ENCODE peak calls at places on chromosomes 5 and 9, in five cellular contexts. One of them, this sample, is unnamed.

GRCh38 chr5:59300930-59301329 is 592.6 kb downstream of the PDE4D start:
- DNase-seq in IMR-90: no peak
- DNase-seq in mesendoderm: no peak
- DNase-seq in neuronal stem cell: no peak
- DNase-seq in H1: no peak
- DNase-seq in this sample: peak; percentile 5

GRCh38 chr5:31965227-31965626 is 208.9 kb downstream of the GOLPH3 start:
- DNase-seq in neuronal stem cell: no peak
- DNase-seq in H1: no peak
- DNase-seq in IMR-90: no peak
- DNase-seq in mesendoderm: no peak
- DNase-seq in this sample: no peak

GRCh38 chr9:113131689-113132151 is 19.1 kb upstream of the SLC31A2 start:
- DNase-seq in H1: no peak
- DNase-seq in mesendoderm: peak; percentile 51
- DNase-seq in IMR-90: peak; percentile 37
- DNase-seq in neuronal stem cell: no peak
- DNase-seq in this sample: peak; percentile 34

GRCh38 chr5:114339108-114339507 is 22.8 kb upstream of the KCNN2 start:
- DNase-seq in mesendoderm: no peak
- DNase-seq in neuronal stem cell: no peak
- DNase-seq in H1: no peak
- DNase-seq in IMR-90: no peak
- DNase-seq in this sample: no peak

GRCh38 chr9:32456564-32456963 is 69.4 kb downstream of the RIGI start:
- DNase-seq in H1: no peak
- DNase-seq in IMR-90: no peak
- DNase-seq in neuronal stem cell: no peak
- DNase-seq in mesendoderm: peak; percentile 9
- DNase-seq in this sample: no peak

GRCh38 chr5:138606378-138606777 is 31.2 kb upstream of the HSPA9 start:
- DNase-seq in mesendoderm: no peak
- DNase-seq in neuronal stem cell: no peak
- DNase-seq in IMR-90: no peak
- DNase-seq in H1: no peak
- DNase-seq in this sample: no peak

GRCh38 chr5:139745800-139746690 is 49.6 kb upstream of the PSD2 start:
- DNase-seq in H1: peak; percentile 75
- DNase-seq in neuronal stem cell: peak; percentile 86
- DNase-seq in IMR-90: peak; percentile 67
- DNase-seq in mesendoderm: peak; percentile 98
- DNase-seq in this sample: peak; percentile 48

GRCh38 chr5:55771175-55771655 is 33.4 kb downstream of the DDX4 start:
- DNase-seq in IMR-90: no peak
- DNase-seq in neuronal stem cell: no peak
- DNase-seq in mesendoderm: no peak
- DNase-seq in H1: no peak
- DNase-seq in this sample: no peak

GRCh38 chr5:1476967-1477310 is 31.7 kb upstream of the SLC6A3 start:
- DNase-seq in H1: no peak
- DNase-seq in IMR-90: no peak
- DNase-seq in mesendoderm: no peak
- DNase-seq in neuronal stem cell: no peak
- DNase-seq in this sample: no peak

GRCh38 chr5:19853616-19854240 is 134.3 kb downstream of the CDH18 start:
- DNase-seq in mesendoderm: peak; percentile 17
- DNase-seq in neuronal stem cell: no peak
- DNase-seq in IMR-90: peak; percentile 74
- DNase-seq in H1: no peak
- DNase-seq in this sample: peak; percentile 33

GRCh38 chr9:90088411-90088810 is 483.6 kb downstream of the GADD45G start:
- DNase-seq in H1: no peak
- DNase-seq in IMR-90: no peak
- DNase-seq in neuronal stem cell: no peak
- DNase-seq in mesendoderm: no peak
- DNase-seq in this sample: no peak

GRCh38 chr9:9061599-9061998 is 1262.0 kb upstream of the DMAC1 start:
- DNase-seq in IMR-90: no peak
- DNase-seq in neuronal stem cell: no peak
- DNase-seq in mesendoderm: no peak
- DNase-seq in H1: no peak
- DNase-seq in this sample: no peak

GRCh38 chr9:105401651-105402050 is 46.2 kb upstream of the FSD1L start:
- DNase-seq in H1: no peak
- DNase-seq in neuronal stem cell: no peak
- DNase-seq in IMR-90: peak; percentile 61
- DNase-seq in mesendoderm: peak; percentile 69
- DNase-seq in this sample: no peak

GRCh38 chr9:120348951-120349429 is 231.0 kb downstream of the CDK5RAP2 start:
- DNase-seq in neuronal stem cell: peak; percentile 57
- DNase-seq in H1: peak; percentile 47
- DNase-seq in IMR-90: peak; percentile 49
- DNase-seq in mesendoderm: peak; percentile 76
- DNase-seq in this sample: no peak

GRCh38 chr5:112228672-112229071 is 190.4 kb downstream of the EPB41L4A start:
- DNase-seq in IMR-90: peak; percentile 2
- DNase-seq in neuronal stem cell: no peak
- DNase-seq in mesendoderm: peak; percentile 45
- DNase-seq in H1: no peak
- DNase-seq in this sample: no peak

GRCh38 chr5:104016650-104017049 is 454.1 kb upstream of the NUDT12 start:
- DNase-seq in IMR-90: peak; percentile 72
- DNase-seq in mesendoderm: no peak
- DNase-seq in neuronal stem cell: no peak
- DNase-seq in H1: no peak
- DNase-seq in this sample: no peak

GRCh38 chr5:67010684-67011409 is 185.8 kb downstream of the CD180 start:
- DNase-seq in IMR-90: peak; percentile 94
- DNase-seq in neuronal stem cell: no peak
- DNase-seq in H1: no peak
- DNase-seq in mesendoderm: no peak
- DNase-seq in this sample: no peak

GRCh38 chr9:21560281-21560745 is 78.2 kb upstream of the IFNE start:
- DNase-seq in neuronal stem cell: no peak
- DNase-seq in H1: no peak
- DNase-seq in mesendoderm: no peak
- DNase-seq in IMR-90: no peak
- DNase-seq in this sample: no peak

GRCh38 chr9:21561502-21561901 is 79.4 kb upstream of the IFNE start:
- DNase-seq in H1: no peak
- DNase-seq in neuronal stem cell: no peak
- DNase-seq in mesendoderm: no peak
- DNase-seq in IMR-90: no peak
- DNase-seq in this sample: no peak

GRCh38 chr9:21558627-21559401 is 76.7 kb upstream of the IFNE start:
- DNase-seq in H1: no peak
- DNase-seq in IMR-90: peak; percentile 41
- DNase-seq in mesendoderm: peak; percentile 75
- DNase-seq in neuronal stem cell: peak; percentile 9
- DNase-seq in this sample: peak; percentile 8

GRCh38 chr9:21558079-21558478 is 76.0 kb upstream of the IFNE start:
- DNase-seq in IMR-90: no peak
- DNase-seq in neuronal stem cell: no peak
- DNase-seq in H1: no peak
- DNase-seq in mesendoderm: no peak
- DNase-seq in this sample: no peak

DNA sequence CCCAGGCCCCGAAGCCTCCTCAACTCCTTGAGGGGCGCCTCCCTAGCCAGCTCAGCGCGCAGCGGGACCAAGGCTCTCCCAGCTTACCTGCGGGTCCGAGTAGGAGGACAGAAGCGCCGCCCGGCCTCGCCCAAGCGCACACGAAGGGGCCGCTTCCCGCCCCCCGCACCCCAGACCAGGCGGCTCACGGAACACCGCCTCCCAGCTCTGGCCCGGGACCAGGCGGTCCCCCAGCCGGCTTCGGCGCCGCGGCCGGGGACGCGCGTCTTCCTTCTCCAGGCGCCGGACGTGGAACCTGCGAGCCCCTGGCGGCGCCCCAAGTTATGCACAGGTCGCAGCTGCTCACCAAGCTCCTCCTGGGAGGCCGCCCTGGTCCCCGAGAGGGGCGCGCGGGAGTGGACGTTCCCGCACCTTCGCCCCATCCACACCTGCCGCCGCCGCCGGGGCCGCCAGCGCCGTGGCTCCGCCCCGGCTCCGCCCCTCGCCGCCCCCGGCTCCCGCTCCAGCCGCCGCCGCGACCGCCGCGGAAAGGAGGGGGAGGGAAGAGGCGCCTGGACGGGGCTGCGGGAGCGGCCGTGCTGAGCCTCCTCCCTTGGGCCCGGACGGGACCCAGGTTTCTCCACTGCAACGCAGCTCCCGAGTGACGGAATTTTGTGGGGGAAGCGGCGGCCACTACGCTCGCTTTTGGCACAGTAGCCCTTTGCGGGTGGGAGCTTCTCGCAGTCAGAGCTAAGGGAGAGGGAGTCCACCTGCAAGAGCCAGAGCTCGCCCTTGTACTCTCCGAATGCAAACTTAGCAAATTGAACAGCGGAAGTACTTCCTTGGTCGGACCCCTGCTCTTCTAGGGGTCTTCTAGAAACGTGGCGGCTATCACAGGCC is 77.5 kb upstream of the IFNE start:
- DNase-seq in mesendoderm: peak; percentile 73
- DNase-seq in neuronal stem cell: peak; percentile 48
- DNase-seq in H1: no peak
- DNase-seq in IMR-90: peak; percentile 55
- DNase-seq in this sample: peak; percentile 62
- H3K23ac ChIP-seq in mesendoderm: no peak overlapping the region
- H3K23ac ChIP-seq in neuronal stem cell: peak overlapping the region; percentile 85
- H3K23ac ChIP-seq in H1: no peak overlapping the region
- H3K23ac ChIP-seq in IMR-90: peak overlapping the region; percentile 100
- H3K23ac ChIP-seq in this sample: no peak overlapping the region

GRCh38 chr5:10642367-10642766 is 78.5 kb downstream of the ANKRD33B start:
- DNase-seq in mesendoderm: no peak
- DNase-seq in H1: no peak
- DNase-seq in neuronal stem cell: no peak
- DNase-seq in IMR-90: no peak
- DNase-seq in this sample: no peak
- H3K4me3 ChIP-seq in mesendoderm: no peak overlapping the region
- H3K4me3 ChIP-seq in H1: no peak overlapping the region
- H3K4me3 ChIP-seq in neuronal stem cell: no peak overlapping the region
- H3K4me3 ChIP-seq in IMR-90: no peak overlapping the region
- H3K4me3 ChIP-seq in this sample: no peak overlapping the region

GRCh38 chr9:130575514-130575913 is 3.9 kb upstream of the FUBP3 start:
- DNase-seq in H1: no peak
- DNase-seq in mesendoderm: no peak
- DNase-seq in IMR-90: no peak
- DNase-seq in neuronal stem cell: no peak
- DNase-seq in this sample: no peak

GRCh38 chr9:130578865-130579737 is at the start of gene FUBP3:
- DNase-seq in mesendoderm: peak; percentile 94
- DNase-seq in H1: peak; percentile 54
- DNase-seq in neuronal stem cell: peak; percentile 88
- DNase-seq in IMR-90: peak; percentile 87
- DNase-seq in this sample: peak; percentile 84

GRCh38 chr9:130576176-130576575 is 3.2 kb upstream of the FUBP3 start:
- DNase-seq in H1: no peak
- DNase-seq in neuronal stem cell: no peak
- DNase-seq in mesendoderm: no peak
- DNase-seq in IMR-90: no peak
- DNase-seq in this sample: no peak

GRCh38 chr9:130583271-130583670 is 3.9 kb downstream of the FUBP3 start:
- DNase-seq in mesendoderm: no peak
- DNase-seq in IMR-90: no peak
- DNase-seq in H1: no peak
- DNase-seq in neuronal stem cell: no peak
- DNase-seq in this sample: no peak

DNA sequence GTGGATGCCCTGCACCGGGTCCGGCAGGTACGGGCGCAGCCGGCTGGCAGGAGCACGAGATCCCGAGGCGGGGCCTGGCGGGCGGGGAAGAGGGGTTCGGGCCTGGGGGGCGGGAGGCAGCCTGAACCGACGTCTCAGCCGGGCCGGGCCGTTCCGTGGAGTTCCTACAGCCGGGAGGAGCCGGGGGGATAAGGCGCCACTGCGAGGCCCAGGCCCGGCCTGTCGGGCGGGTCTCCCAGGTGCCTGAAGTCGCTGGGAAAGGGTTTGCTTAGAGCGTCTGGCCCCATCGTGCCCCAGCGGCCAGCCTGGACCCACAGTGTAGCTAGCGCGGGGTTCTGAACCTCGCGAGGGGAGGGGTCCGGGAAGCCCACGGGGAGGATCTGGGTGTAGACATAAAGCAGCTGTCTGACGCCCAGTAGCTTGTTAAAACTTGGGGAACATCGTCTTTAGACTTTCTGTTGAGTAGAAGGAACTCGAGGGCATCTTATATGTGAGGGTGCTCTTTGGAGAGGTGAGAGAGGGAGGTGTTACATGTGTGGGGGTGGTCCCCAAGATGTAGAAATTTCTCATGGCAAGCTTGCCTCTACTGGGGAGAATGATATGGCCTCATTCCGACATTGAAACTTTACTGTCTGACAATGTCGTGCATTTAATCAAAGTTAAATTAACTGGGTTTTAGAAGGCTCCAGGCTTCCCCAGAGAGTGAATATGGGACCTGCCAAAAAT is 524 bp downstream of the FUBP3 start:
- DNase-seq in H1: no peak
- DNase-seq in neuronal stem cell: no peak
- DNase-seq in mesendoderm: peak; percentile 22
- DNase-seq in IMR-90: no peak
- DNase-seq in this sample: no peak
- H3K23ac ChIP-seq in H1: no peak overlapping the region
- H3K23ac ChIP-seq in neuronal stem cell: peak overlapping the region; percentile 85
- H3K23ac ChIP-seq in mesendoderm: no peak overlapping the region
- H3K23ac ChIP-seq in IMR-90: peak overlapping the region; percentile 84
- H3K23ac ChIP-seq in this sample: no peak overlapping the region

GRCh38 chr9:131862261-131862660 is 122.4 kb upstream of the RAPGEF1 start:
- DNase-seq in IMR-90: no peak
- DNase-seq in mesendoderm: no peak
- DNase-seq in neuronal stem cell: no peak
- DNase-seq in H1: no peak
- DNase-seq in this sample: no peak

GRCh38 chr9:131867611-131868192 is 127.8 kb upstream of the RAPGEF1 start:
- DNase-seq in IMR-90: no peak
- DNase-seq in H1: no peak
- DNase-seq in neuronal stem cell: no peak
- DNase-seq in mesendoderm: no peak
- DNase-seq in this sample: no peak

GRCh38 chr9:131864531-131864930 is 124.7 kb upstream of the RAPGEF1 start:
- DNase-seq in H1: no peak
- DNase-seq in IMR-90: no peak
- DNase-seq in mesendoderm: no peak
- DNase-seq in neuronal stem cell: no peak
- DNase-seq in this sample: no peak

GRCh38 chr9:131868766-131869165 is 128.9 kb upstream of the RAPGEF1 start:
- DNase-seq in mesendoderm: no peak
- DNase-seq in H1: no peak
- DNase-seq in neuronal stem cell: no peak
- DNase-seq in IMR-90: peak; percentile 11
- DNase-seq in this sample: no peak

GRCh38 chr9:131865446-131866195 is 125.7 kb upstream of the RAPGEF1 start:
- DNase-seq in neuronal stem cell: no peak
- DNase-seq in mesendoderm: no peak
- DNase-seq in H1: no peak
- DNase-seq in IMR-90: no peak
- DNase-seq in this sample: no peak
- H3K4me3 ChIP-seq in neuronal stem cell: no peak overlapping the region
- H3K4me3 ChIP-seq in mesendoderm: no peak overlapping the region
- H3K4me3 ChIP-seq in H1: no peak overlapping the region
- H3K4me3 ChIP-seq in IMR-90: no peak overlapping the region
- H3K4me3 ChIP-seq in this sample: peak overlapping the region; percentile 25